ENCODE peak calls at places on chromosomes 11 and 22, in four cellular contexts. V is NCI-H2029 treated with DMSO at 0.1 percent for 48 hours; W is BJ; K is activated CD8-positive, alpha-beta memory T cell treated with anti-CD3 and anti-CD28 coated beads for 4 hours. N is an unnamed sample.

GRCh38 chr22:29115682-29116313 is 43.0 kb downstream of the KREMEN1 start:
- DNase-seq in W (no peak), V (no peak), K (no peak), N (no peak)

GRCh38 chr11:118199135-118199534 is 22.7 kb upstream of the SCN2B start:
- DNase-seq in K (no peak), W (no peak), V (no peak), N (no peak)

GRCh38 chr11:456533-456932 is 6.5 kb downstream of the PTDSS2 start:
- DNase-seq in W (no peak), K (no peak), V (no peak), N (no peak)

GRCh38 chr11:78080818-78081495 is 1.3 kb upstream of the NDUFC2 start:
- DNase-seq in V (no peak), W (peak; percentile 59), K (no peak), N (no peak)

GRCh38 chr11:7473702-7474101 is 11.6 kb upstream of the OLFML1 start:
- DNase-seq in K (no peak), W (no peak), V (no peak), N (no peak)

GRCh38 chr11:113178671-113179070 is 135.7 kb upstream of the TTC12 start:
- DNase-seq in K (no peak), W (no peak), V (no peak), N (no peak)

GRCh38 chr11:119375629-119376196 is 5.8 kb downstream of the USP2 start:
- DNase-seq in W (no peak), V (no peak), K (no peak), N (no peak)

GRCh38 chr11:27473017-27473406 is 422 bp upstream of the LGR4 start:
- DNase-seq in K (no peak), W (no peak), V (no peak), N (no peak)

GRCh38 chr11:46315033-46315738 is 32.1 kb upstream of the DGKZ start:
- DNase-seq in W (no peak), K (peak; percentile 54), V (peak; percentile 4), N (peak; percentile 30)

GRCh38 chr11:67010296-67010905 is 12.5 kb upstream of the SYT12 start:
- DNase-seq in W (no peak), K (no peak), V (no peak), N (no peak)

GRCh38 chr22:17891427-17892167 is 117.3 kb upstream of the BID start:
- DNase-seq in K (no peak), V (peak; percentile 23), W (no peak), N (no peak)

GRCh38 chr11:100942016-100942415 is 187.6 kb downstream of the PGR start:
- DNase-seq in V (peak; percentile 80), K (no peak), W (no peak), N (peak; percentile 75)

GRCh38 chr11:37712246-37712645 is 1114.2 kb upstream of the RAG2 start:
- DNase-seq in K (no peak), V (no peak), W (no peak), N (no peak)

GRCh38 chr22:17968126-17968525 is 56.2 kb downstream of the MICAL3 start:
- DNase-seq in K (no peak), W (no peak), V (peak; percentile 89), N (no peak)

GRCh38 chr11:65298655-65299179 is 15.9 kb upstream of the CDC42EP2 start:
- DNase-seq in W (peak; percentile 86), K (no peak), V (no peak), N (no peak)

GRCh38 chr11:249062-249461 is 12.3 kb downstream of the PSMD13 start:
- DNase-seq in K (no peak), V (no peak), W (no peak), N (no peak)

GRCh38 chr11:130806746-130807145 is 109.5 kb downstream of the SNX19 start:
- DNase-seq in W (no peak), V (no peak), K (no peak), N (no peak)

GRCh38 chr11:26079966-26080365 is 252.0 kb upstream of the ANO3 start:
- DNase-seq in V (no peak), W (no peak), K (no peak), N (no peak)

GRCh38 chr11:64887757-64888405 is 9.5 kb upstream of the EHD1 start:
- DNase-seq in V (peak; percentile 3), W (no peak), K (peak; percentile 74), N (no peak)

GRCh38 chr22:26894766-26895485 is 237.5 kb downstream of the MIAT start:
- DNase-seq in K (no peak), W (peak; percentile 89), V (no peak), N (no peak)

GRCh38 chr22:49827853-49828598 is at the start of gene BRD1:
- DNase-seq in K (no peak), W (no peak), V (no peak), N (no peak)

GRCh38 chr22:30025187-30025586 is 55.1 kb upstream of the HORMAD2 start:
- DNase-seq in W (no peak), K (no peak), V (no peak), N (no peak)

GRCh38 chr11:108732395-108732794 is 67.5 kb downstream of the DDX10 start:
- DNase-seq in W (no peak), V (peak; percentile 72), K (no peak), N (peak; percentile 22)

GRCh38 chr22:23896523-23897186 is 2.5 kb downstream of the MIF start:
- DNase-seq in K (no peak), V (no peak), W (no peak), N (no peak)

GRCh38 chr22:48907591-48907990 is 920.1 kb downstream of the BRD1 start:
- DNase-seq in W (no peak), V (no peak), K (no peak), N (no peak)

GRCh38 chr11:134313821-134314607 is 17.8 kb upstream of the GLB1L2 start:
- DNase-seq in V (no peak), W (no peak), K (no peak), N (no peak)

GRCh38 chr11:90179923-90180322 is 42.9 kb downstream of the CHORDC1 start:
- DNase-seq in V (no peak), K (no peak), W (no peak), N (no peak)

GRCh38 chr11:8018742-8019631 is 31.9 kb downstream of the EIF3F start:
- DNase-seq in V (no peak), K (peak; percentile 18), W (no peak), N (no peak)

GRCh38 chr22:46737105-46737975 is 712 bp downstream of the CERK start:
- DNase-seq in V (no peak), W (no peak), K (no peak), N (no peak)

GRCh38 chr22:19886605-19887250 is 32.1 kb upstream of the GNB1L start:
- DNase-seq in W (peak; percentile 81), V (peak; percentile 68), K (no peak), N (no peak)

GRCh38 chr11:69808708-69809107 is 10.5 kb downstream of the FGF3 start:
- DNase-seq in V (no peak), K (no peak), W (no peak), N (no peak)

GRCh38 chr11:123559418-123559817 is 95.0 kb downstream of the SCN3B start:
- DNase-seq in V (no peak), K (no peak), W (no peak), N (no peak)